ENCODE peak calls at places on chromosomes 4 and X, in six cellular contexts. One of them, this sample, is unnamed.

GRCh38 chrX:133364201-133364600 is 51.1 kb downstream of the GPC4 start:
- DNase-seq in Karpas-422: no peak
- DNase-seq in neural progenitor cell: no peak
- DNase-seq in PC-3: no peak
- DNase-seq in OCI-LY7: no peak
- DNase-seq in fibroblast of lung: no peak
- DNase-seq in this sample: no peak

GRCh38 chrX:133813991-133814390 is 171.4 kb downstream of the GPC3 start:
- DNase-seq in Karpas-422: no peak
- DNase-seq in neural progenitor cell: no peak
- DNase-seq in PC-3: no peak
- DNase-seq in OCI-LY7: no peak
- DNase-seq in fibroblast of lung: peak; percentile 5
- DNase-seq in this sample: no peak

GRCh38 chrX:48890934-48891401 is 6.6 kb downstream of the TIMM17B start:
- DNase-seq in Karpas-422: no peak
- DNase-seq in neural progenitor cell: peak; percentile 61
- DNase-seq in PC-3: no peak
- DNase-seq in OCI-LY7: no peak
- DNase-seq in fibroblast of lung: no peak
- DNase-seq in this sample: no peak

GRCh38 chrX:136767104-136767941 is 13.4 kb downstream of the ARHGEF6 start:
- DNase-seq in Karpas-422: peak; percentile 70
- DNase-seq in neural progenitor cell: peak; percentile 74
- DNase-seq in PC-3: peak; percentile 59
- DNase-seq in OCI-LY7: peak; percentile 73
- DNase-seq in fibroblast of lung: peak; percentile 60
- DNase-seq in this sample: peak; percentile 66

GRCh38 chr4:79575709-79576479 is 167.9 kb upstream of the GK2 start:
- DNase-seq in Karpas-422: no peak
- DNase-seq in neural progenitor cell: no peak
- DNase-seq in PC-3: no peak
- DNase-seq in OCI-LY7: no peak
- DNase-seq in fibroblast of lung: peak; percentile 8
- DNase-seq in this sample: no peak

GRCh38 chrX:155998761-155999510 is 1.4 kb downstream of the IL9R start:
- DNase-seq in Karpas-422: no peak
- DNase-seq in neural progenitor cell: no peak
- DNase-seq in PC-3: no peak
- DNase-seq in OCI-LY7: no peak
- DNase-seq in fibroblast of lung: no peak
- DNase-seq in this sample: no peak

GRCh38 chr4:7075962-7076693 is 8.3 kb upstream of the GRPEL1 start:
- DNase-seq in Karpas-422: no peak
- DNase-seq in neural progenitor cell: no peak
- DNase-seq in PC-3: no peak
- DNase-seq in OCI-LY7: no peak
- DNase-seq in fibroblast of lung: no peak
- DNase-seq in this sample: no peak

GRCh38 chr4:54958236-54958635 is 167.2 kb downstream of the KDR start:
- DNase-seq in Karpas-422: no peak
- DNase-seq in neural progenitor cell: no peak
- DNase-seq in PC-3: no peak
- DNase-seq in OCI-LY7: no peak
- DNase-seq in fibroblast of lung: no peak
- DNase-seq in this sample: no peak

GRCh38 chr4:98166025-98166730 is 22.9 kb upstream of the STPG2 start:
- DNase-seq in Karpas-422: no peak
- DNase-seq in neural progenitor cell: no peak
- DNase-seq in PC-3: peak; percentile 90
- DNase-seq in OCI-LY7: no peak
- DNase-seq in fibroblast of lung: no peak
- DNase-seq in this sample: no peak

GRCh38 chr4:109738104-109738872 is 8.4 kb upstream of the PLA2G12A start:
- DNase-seq in Karpas-422: no peak
- DNase-seq in neural progenitor cell: no peak
- DNase-seq in PC-3: no peak
- DNase-seq in OCI-LY7: no peak
- DNase-seq in fibroblast of lung: no peak
- DNase-seq in this sample: peak; percentile 33

GRCh38 chr4:74934016-74934821 is 1.3 kb downstream of the PARM1 start:
- DNase-seq in Karpas-422: peak; percentile 58
- DNase-seq in neural progenitor cell: peak; percentile 78
- DNase-seq in PC-3: peak; percentile 53
- DNase-seq in OCI-LY7: no peak
- DNase-seq in fibroblast of lung: peak; percentile 47
- DNase-seq in this sample: peak; percentile 47

GRCh38 chrX:129996120-129996519 is 13.7 kb downstream of the BCORL1 start:
- DNase-seq in Karpas-422: no peak
- DNase-seq in neural progenitor cell: no peak
- DNase-seq in PC-3: peak; percentile 61
- DNase-seq in OCI-LY7: no peak
- DNase-seq in fibroblast of lung: peak; percentile 65
- DNase-seq in this sample: no peak

GRCh38 chr4:163755013-163755412 is 260.5 kb downstream of the TMA16 start:
- DNase-seq in Karpas-422: peak; percentile 76
- DNase-seq in neural progenitor cell: peak; percentile 5
- DNase-seq in PC-3: peak; percentile 51
- DNase-seq in OCI-LY7: peak; percentile 55
- DNase-seq in fibroblast of lung: peak; percentile 63
- DNase-seq in this sample: no peak

GRCh38 chr4:105162123-105162796 is 15.6 kb downstream of the TET2 start:
- DNase-seq in Karpas-422: no peak
- DNase-seq in neural progenitor cell: no peak
- DNase-seq in PC-3: no peak
- DNase-seq in OCI-LY7: no peak
- DNase-seq in fibroblast of lung: no peak
- DNase-seq in this sample: no peak

GRCh38 chr4:105158837-105159236 is 12.2 kb downstream of the TET2 start:
- DNase-seq in Karpas-422: no peak
- DNase-seq in neural progenitor cell: peak; percentile 50
- DNase-seq in PC-3: no peak
- DNase-seq in OCI-LY7: no peak
- DNase-seq in fibroblast of lung: peak; percentile 28
- DNase-seq in this sample: no peak

GRCh38 chr4:105166066-105166465 is 19.4 kb downstream of the TET2 start:
- DNase-seq in Karpas-422: no peak
- DNase-seq in neural progenitor cell: no peak
- DNase-seq in PC-3: no peak
- DNase-seq in OCI-LY7: no peak
- DNase-seq in fibroblast of lung: no peak
- DNase-seq in this sample: no peak

GRCh38 chr4:105164548-105164947 is 17.9 kb downstream of the TET2 start:
- DNase-seq in Karpas-422: no peak
- DNase-seq in neural progenitor cell: no peak
- DNase-seq in PC-3: no peak
- DNase-seq in OCI-LY7: no peak
- DNase-seq in fibroblast of lung: no peak
- DNase-seq in this sample: no peak
- H3K79me2 ChIP-seq in Karpas-422: peaks cover 3% of the 10 kb centered on the region
- H3K79me2 ChIP-seq in neural progenitor cell: peaks cover 9% of the 10 kb centered on the region
- H3K79me2 ChIP-seq in PC-3: no peaks in the 10 kb centered on the region
- H3K79me2 ChIP-seq in OCI-LY7: no peaks in the 10 kb centered on the region
- H3K79me2 ChIP-seq in fibroblast of lung: no peaks in the 10 kb centered on the region
- H3K79me2 ChIP-seq in this sample: no peaks in the 10 kb centered on the region

GRCh38 chr4:45347056-45347455 is 620.7 kb upstream of the GNPDA2 start:
- DNase-seq in Karpas-422: no peak
- DNase-seq in neural progenitor cell: no peak
- DNase-seq in PC-3: no peak
- DNase-seq in OCI-LY7: no peak
- DNase-seq in fibroblast of lung: no peak
- DNase-seq in this sample: no peak

GRCh38 chr4:45349859-45350258 is 623.5 kb upstream of the GNPDA2 start:
- DNase-seq in Karpas-422: no peak
- DNase-seq in neural progenitor cell: no peak
- DNase-seq in PC-3: no peak
- DNase-seq in OCI-LY7: no peak
- DNase-seq in fibroblast of lung: peak; percentile 0
- DNase-seq in this sample: no peak

GRCh38 chr4:45345551-45345950 is 619.2 kb upstream of the GNPDA2 start:
- DNase-seq in Karpas-422: no peak
- DNase-seq in neural progenitor cell: no peak
- DNase-seq in PC-3: no peak
- DNase-seq in OCI-LY7: no peak
- DNase-seq in fibroblast of lung: no peak
- DNase-seq in this sample: no peak

DNA sequence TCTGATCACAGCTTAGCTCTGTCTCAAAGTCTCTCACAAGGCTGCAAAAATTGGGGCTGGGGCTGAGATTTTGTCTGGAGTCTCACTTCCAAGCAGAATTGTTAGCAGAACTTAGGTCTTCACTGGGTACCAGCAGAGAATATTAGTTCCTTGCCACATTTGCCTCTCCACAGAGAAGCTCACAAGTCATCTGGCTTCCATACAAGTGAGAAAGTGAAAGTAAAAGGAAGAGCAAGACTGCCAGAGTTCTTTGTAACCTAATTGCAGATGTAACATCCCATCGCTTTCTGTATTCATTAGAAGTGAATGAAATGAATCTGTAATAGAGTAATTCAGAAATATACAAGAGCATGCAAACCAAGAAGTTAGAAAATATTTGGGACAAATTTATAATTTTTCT is 624.1 kb upstream of the GNPDA2 start:
- DNase-seq in Karpas-422: peak; percentile 41
- DNase-seq in neural progenitor cell: no peak
- DNase-seq in PC-3: peak; percentile 2
- DNase-seq in OCI-LY7: no peak
- DNase-seq in fibroblast of lung: peak; percentile 66
- DNase-seq in this sample: no peak
- H3K4me2 ChIP-seq in Karpas-422: peak overlapping the region; percentile 36
- H3K4me2 ChIP-seq in neural progenitor cell: no peak overlapping the region
- H3K4me2 ChIP-seq in PC-3: peak overlapping the region; percentile 69
- H3K4me2 ChIP-seq in OCI-LY7: no peak overlapping the region
- H3K4me2 ChIP-seq in fibroblast of lung: no peak overlapping the region
- H3K4me2 ChIP-seq in this sample: no peak overlapping the region

GRCh38 chr4:152369903-152370296 is 166.0 kb downstream of the FBXW7 start:
- DNase-seq in Karpas-422: no peak
- DNase-seq in neural progenitor cell: no peak
- DNase-seq in PC-3: peak; percentile 24
- DNase-seq in OCI-LY7: no peak
- DNase-seq in fibroblast of lung: peak; percentile 28
- DNase-seq in this sample: no peak
- H3K79me2 ChIP-seq in Karpas-422: no peaks in the 10 kb centered on the region
- H3K79me2 ChIP-seq in neural progenitor cell: no peaks in the 10 kb centered on the region
- H3K79me2 ChIP-seq in PC-3: no peaks in the 10 kb centered on the region
- H3K79me2 ChIP-seq in OCI-LY7: peaks cover 3% of the 10 kb centered on the region
- H3K79me2 ChIP-seq in fibroblast of lung: no peaks in the 10 kb centered on the region
- H3K79me2 ChIP-seq in this sample: no peaks in the 10 kb centered on the region

DNA sequence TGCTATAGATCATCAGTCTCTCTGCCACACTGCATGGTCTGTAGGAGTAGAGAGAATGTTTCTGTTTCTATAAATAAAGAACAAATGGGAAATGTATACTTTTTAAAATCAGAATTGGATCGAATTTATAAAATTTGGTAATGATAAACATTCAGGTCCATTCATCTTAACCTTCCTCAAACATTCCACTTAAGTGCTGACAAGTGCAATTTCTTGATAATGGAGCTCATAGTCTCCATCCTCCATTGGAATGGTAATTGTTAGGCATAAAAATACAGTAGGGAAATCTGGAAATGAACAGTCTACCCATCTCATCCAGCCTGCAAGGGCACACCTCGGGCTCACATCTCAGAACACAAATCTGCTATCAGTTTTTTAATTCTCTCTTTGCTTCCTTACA is 122.6 kb upstream of the PACRGL start:
- DNase-seq in Karpas-422: no peak
- DNase-seq in neural progenitor cell: no peak
- DNase-seq in PC-3: no peak
- DNase-seq in OCI-LY7: no peak
- DNase-seq in fibroblast of lung: no peak
- DNase-seq in this sample: no peak
- H3K4me2 ChIP-seq in Karpas-422: no peak overlapping the region
- H3K4me2 ChIP-seq in neural progenitor cell: no peak overlapping the region
- H3K4me2 ChIP-seq in PC-3: no peak overlapping the region
- H3K4me2 ChIP-seq in OCI-LY7: no peak overlapping the region
- H3K4me2 ChIP-seq in fibroblast of lung: no peak overlapping the region
- H3K4me2 ChIP-seq in this sample: no peak overlapping the region

DNA sequence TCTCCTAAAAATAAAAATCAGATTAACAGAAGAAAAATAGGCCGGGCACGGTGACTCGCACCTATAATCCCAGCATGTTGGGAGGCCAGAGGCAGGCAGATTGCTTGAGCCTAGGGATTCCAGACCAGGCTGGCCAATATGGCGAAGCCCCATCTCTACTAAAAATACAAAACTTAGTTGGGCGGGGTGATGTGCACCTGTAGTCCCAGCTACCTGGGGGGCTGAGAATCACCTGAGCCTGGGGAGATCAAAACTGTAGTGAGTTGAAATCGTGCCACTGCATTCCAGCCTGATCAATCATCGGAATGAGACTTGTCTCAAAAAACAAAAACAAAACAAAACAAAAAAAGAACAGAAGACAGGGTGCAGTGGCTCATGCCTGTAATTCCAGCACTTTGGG is 32.8 kb upstream of the NOCT start:
- DNase-seq in Karpas-422: no peak
- DNase-seq in neural progenitor cell: no peak
- DNase-seq in PC-3: no peak
- DNase-seq in OCI-LY7: no peak
- DNase-seq in fibroblast of lung: no peak
- DNase-seq in this sample: peak; percentile 25
- H3K79me2 ChIP-seq in Karpas-422: no peaks in the 10 kb centered on the region
- H3K79me2 ChIP-seq in neural progenitor cell: no peaks in the 10 kb centered on the region
- H3K79me2 ChIP-seq in PC-3: no peaks in the 10 kb centered on the region
- H3K79me2 ChIP-seq in OCI-LY7: no peaks in the 10 kb centered on the region
- H3K79me2 ChIP-seq in fibroblast of lung: no peaks in the 10 kb centered on the region
- H3K79me2 ChIP-seq in this sample: no peaks in the 10 kb centered on the region

GRCh38 chr4:140811429-140811828 is 55.2 kb upstream of the TBC1D9 start:
- DNase-seq in Karpas-422: no peak
- DNase-seq in neural progenitor cell: no peak
- DNase-seq in PC-3: no peak
- DNase-seq in OCI-LY7: no peak
- DNase-seq in fibroblast of lung: no peak
- DNase-seq in this sample: no peak
- H3K4me2 ChIP-seq in Karpas-422: no peak overlapping the region
- H3K4me2 ChIP-seq in neural progenitor cell: no peak overlapping the region
- H3K4me2 ChIP-seq in PC-3: no peak overlapping the region
- H3K4me2 ChIP-seq in OCI-LY7: peak overlapping the region; percentile 32
- H3K4me2 ChIP-seq in fibroblast of lung: no peak overlapping the region
- H3K4me2 ChIP-seq in this sample: no peak overlapping the region